ENCODE peak calls at places on chromosomes 3 and 15, in six cellular contexts. D is nephron progenitor cell, Y is germinal center, P is A549, F is IMR-90, Z is nucleus accumbens. O is an unnamed sample.

GRCh38 chr3:74614133-74614967 is at the start of gene CNTN3:
- DNase-seq in D (peak), Y (no peak), P (no peak), F (peak), Z (no peak), O (no peak)

GRCh38 chr3:109050591-109051167 is 67.3 kb downstream of the MORC1 start:
- DNase-seq in D (peak), Y (peak), P (peak), F (peak), Z (no peak), O (peak)

GRCh38 chr3:36837089-36837488 is 72.7 kb upstream of the DCLK3 start:
- DNase-seq in D (no peak), Y (no peak), P (no peak), F (no peak), Z (no peak), O (no peak)

GRCh38 chr3:10950476-10951294 is 41.9 kb upstream of the SLC6A1 start:
- DNase-seq in D (peak), Y (no peak), P (peak), F (peak), Z (peak), O (peak)

GRCh38 chr3:188158731-188159355 is 4.9 kb downstream of the LPP start:
- DNase-seq in D (peak), Y (no peak), P (no peak), F (no peak), Z (no peak), O (no peak)

GRCh38 chr3:119295816-119296484 is 1.8 kb downstream of the ARHGAP31 start:
- DNase-seq in D (no peak), Y (peak), P (no peak), F (no peak), Z (no peak), O (peak)

GRCh38 chr3:105944721-105945120 is 75.9 kb upstream of the CBLB start:
- DNase-seq in D (no peak), Y (no peak), P (peak), F (peak), Z (no peak), O (no peak)

GRCh38 chr3:121969631-121970030 is 52.4 kb downstream of the ILDR1 start:
- DNase-seq in D (no peak), Y (no peak), P (no peak), F (no peak), Z (no peak), O (no peak)

GRCh38 chr15:38558714-38559059 is 5.9 kb downstream of the RASGRP1 start:
- DNase-seq in D (no peak), Y (no peak), P (no peak), F (peak), Z (no peak), O (peak)

GRCh38 chr15:55108858-55109518 is 87.8 kb downstream of the RSL24D1 start:
- DNase-seq in D (peak), Y (peak), P (peak), F (peak), Z (peak), O (peak)

GRCh38 chr3:69542265-69543079 is 156.6 kb upstream of the FRMD4B start:
- DNase-seq in D (peak), Y (no peak), P (peak), F (no peak), Z (peak), O (no peak)

GRCh38 chr3:183515968-183516851 is 39.3 kb downstream of the KLHL6 start:
- DNase-seq in D (no peak), Y (peak), P (no peak), F (no peak), Z (no peak), O (no peak)

GRCh38 chr3:45182915-45183881 is 37.0 kb upstream of the CDCP1 start:
- DNase-seq in D (peak), Y (no peak), P (peak), F (peak), Z (no peak), O (peak)

GRCh38 chr15:35288580-35288979 is 203.5 kb upstream of the NANOGP8 start:
- DNase-seq in D (no peak), Y (no peak), P (no peak), F (no peak), Z (no peak), O (no peak)

GRCh38 chr15:98893407-98893806 is 114.2 kb downstream of the PGPEP1L start:
- DNase-seq in D (no peak), Y (no peak), P (peak), F (no peak), Z (no peak), O (no peak)

GRCh38 chr15:77529394-77530159 is 103.1 kb downstream of the LINGO1 start:
- DNase-seq in D (no peak), Y (no peak), P (no peak), F (no peak), Z (no peak), O (no peak)

GRCh38 chr3:86990734-86991481 is at the start of gene VGLL3:
- DNase-seq in D (peak), Y (peak), P (peak), F (peak), Z (peak), O (peak)